ENCODE peak calls at places on chromosomes 4 and X, in six cellular contexts. W is NB4; D is NCI-H345; F is stimulated activated naive CD4-positive, alpha-beta T cell treated with Interleukin-2 at 50 U/mL for 16 hours; I is NCI-H2081; V is NCI-H2171 treated with DMSO at 0.1 percent for 48 hours. M is an unnamed sample.

GRCh38 chr4:120760047-120760446 is 162.5 kb downstream of the PRDM5 start:
- DNase-seq in W (no peak), F (no peak), D (no peak), V (no peak), I (no peak), M (no peak)

GRCh38 chrX:8192276-8192675 is 21.2 kb upstream of the VCX2 start:
- DNase-seq in I (no peak), D (no peak), F (no peak), V (no peak), W (peak), M (no peak)

GRCh38 chrX:17475820-17476219 is 100.8 kb downstream of the NHS start:
- DNase-seq in D (no peak), W (no peak), V (no peak), F (no peak), I (no peak), M (no peak)

GRCh38 chr4:76614589-76614988 is 179.6 kb downstream of the SHROOM3 start:
- DNase-seq in D (no peak), W (no peak), F (no peak), V (no peak), I (no peak), M (no peak)

GRCh38 chr4:158161561-158162354 is 11.1 kb downstream of the GASK1B start:
- DNase-seq in D (no peak), W (no peak), V (no peak), I (no peak), F (no peak), M (no peak)

GRCh38 chr4:162406637-162407370 is 243.0 kb upstream of the FSTL5 start:
- DNase-seq in W (no peak), I (no peak), F (no peak), V (no peak), D (no peak), M (no peak)

GRCh38 chrX:18390941-18391538 is 34.4 kb upstream of the CDKL5 start:
- DNase-seq in W (peak), F (peak), D (peak), I (peak), V (peak), M (no peak)

GRCh38 chr4:142408003-142408441 is 438.1 kb downstream of the INPP4B start:
- DNase-seq in I (no peak), V (no peak), W (no peak), F (no peak), D (no peak), M (no peak)

GRCh38 chr4:56637791-56638190 is 43.3 kb downstream of the HOPX start:
- DNase-seq in D (no peak), V (no peak), F (no peak), W (no peak), I (peak), M (no peak)

GRCh38 chr4:76311896-76312331 is 5.4 kb downstream of the STBD1 start:
- DNase-seq in W (peak), I (no peak), D (no peak), V (peak), F (no peak), M (no peak)

GRCh38 chrX:13762015-13762414 is 27.5 kb downstream of the OFD1 start:
- DNase-seq in W (no peak), V (no peak), D (no peak), I (no peak), F (no peak), M (no peak)

GRCh38 chr4:384311-385010 is 46.8 kb downstream of the ZNF141 start:
- DNase-seq in F (no peak), D (no peak), V (no peak), I (no peak), W (peak), M (no peak)

GRCh38 chr4:8665406-8666360 is 73.1 kb downstream of the CPZ start:
- DNase-seq in D (no peak), W (no peak), I (no peak), V (no peak), F (no peak), M (no peak)

GRCh38 chr4:52714597-52715254 is 36.5 kb downstream of the ERVMER34-1 start:
- DNase-seq in I (no peak), W (peak), V (no peak), D (no peak), F (no peak), M (no peak)

GRCh38 chrX:69231903-69232302 is 66.7 kb upstream of the PJA1 start:
- DNase-seq in F (no peak), W (no peak), D (no peak), I (no peak), V (no peak), M (no peak)

GRCh38 chr4:149409186-149410056 is 406.2 kb downstream of the IQCM start:
- DNase-seq in W (no peak), V (no peak), D (no peak), I (peak), F (no peak), M (no peak)

GRCh38 chr4:96677499-96677898 is 837.6 kb downstream of the PDHA2 start:
- DNase-seq in F (no peak), I (no peak), D (no peak), V (no peak), W (peak), M (no peak)

GRCh38 chrX:118519411-118520205 is 24.0 kb downstream of the DOCK11 start:
- DNase-seq in V (no peak), F (no peak), I (no peak), W (no peak), D (no peak), M (no peak)

GRCh38 chr4:120858776-120859175 is 63.8 kb downstream of the PRDM5 start:
- DNase-seq in I (no peak), F (no peak), V (no peak), W (no peak), D (no peak), M (no peak)

GRCh38 chr4:170888660-170889059 is 798.9 kb upstream of the AADAT start:
- DNase-seq in V (no peak), D (no peak), F (no peak), W (no peak), I (no peak), M (no peak)

GRCh38 chr4:56857601-56858301 is 36.2 kb upstream of the SPINK2 start:
- DNase-seq in I (no peak), W (peak), F (no peak), V (no peak), D (no peak), M (no peak)

GRCh38 chr4:69066945-69067344 is 29.3 kb upstream of the UGT2B7 start:
- DNase-seq in I (no peak), F (no peak), D (no peak), W (no peak), V (no peak), M (no peak)

GRCh38 chr4:40194602-40195161 is 2.1 kb upstream of the RHOH start:
- DNase-seq in I (no peak), D (no peak), F (peak), V (no peak), W (peak), M (no peak)

GRCh38 chr4:16582526-16582925 is 315.9 kb downstream of the LDB2 start:
- DNase-seq in W (peak), F (no peak), D (no peak), I (no peak), V (no peak), M (no peak)

GRCh38 chr4:34181311-34181808 is 2063.0 kb downstream of the ARAP2 start:
- DNase-seq in D (no peak), W (no peak), I (no peak), V (no peak), F (no peak), M (no peak)

GRCh38 chr4:25290490-25291067 is 22.0 kb upstream of the ZCCHC4 start:
- DNase-seq in I (no peak), W (no peak), F (no peak), V (no peak), D (no peak), M (no peak)

GRCh38 chr4:61918507-61919462 is 718.7 kb downstream of the ADGRL3 start:
- DNase-seq in W (no peak), D (no peak), I (peak), F (no peak), V (no peak), M (no peak)

GRCh38 chrX:115226929-115227328 is 7.0 kb downstream of the LRCH2 start:
- DNase-seq in W (peak), I (peak), V (no peak), F (no peak), D (peak), M (no peak)

M was measured in DMS79.